ENCODE peak calls at places on chromosome 4, in four cellular contexts. One of them, this sample, is unnamed.
A peak's percentile ranks its signal among the peaks of the same experiment; 100 is the strongest.

GRCh38 chr4:165929662-165930061 is 56.6 kb downstream of the TLL1 start:
- DNase-seq in K562: no peak
- DNase-seq in HepG2: no peak
- DNase-seq in GM12878: no peak
- DNase-seq in this sample: no peak

GRCh38 chr4:38857354-38858096 is 908 bp upstream of the TLR6 start:
- DNase-seq in HepG2: no peak
- DNase-seq in GM12878: peak; percentile 82
- DNase-seq in K562: peak; percentile 50
- DNase-seq in this sample: no peak

GRCh38 chr4:42610941-42611340 is 46.0 kb downstream of the ATP8A1 start:
- DNase-seq in K562: no peak
- DNase-seq in HepG2: no peak
- DNase-seq in GM12878: no peak
- DNase-seq in this sample: no peak

GRCh38 chr4:156931267-156931666 is 40.3 kb downstream of the PDGFC start:
- DNase-seq in GM12878: no peak
- DNase-seq in K562: no peak
- DNase-seq in HepG2: peak; percentile 70
- DNase-seq in this sample: no peak

GRCh38 chr4:106294062-106294461 is 21.9 kb downstream of the TBCK start:
- DNase-seq in GM12878: no peak
- DNase-seq in HepG2: no peak
- DNase-seq in K562: no peak
- DNase-seq in this sample: no peak

GRCh38 chr4:175306436-175306835 is 388.3 kb downstream of the ADAM29 start:
- DNase-seq in GM12878: no peak
- DNase-seq in K562: no peak
- DNase-seq in HepG2: no peak
- DNase-seq in this sample: no peak

GRCh38 chr4:121154103-121154515 is 10.0 kb downstream of the TNIP3 start:
- DNase-seq in GM12878: peak; percentile 24
- DNase-seq in K562: no peak
- DNase-seq in HepG2: no peak
- DNase-seq in this sample: no peak

GRCh38 chr4:123363729-123364128 is 32.9 kb upstream of the SPRY1 start:
- DNase-seq in HepG2: no peak
- DNase-seq in K562: no peak
- DNase-seq in GM12878: no peak
- DNase-seq in this sample: no peak

GRCh38 chr4:88646528-88647280 is 50.9 kb downstream of the NAP1L5 start:
- DNase-seq in HepG2: no peak
- DNase-seq in K562: no peak
- DNase-seq in GM12878: no peak
- DNase-seq in this sample: no peak

GRCh38 chr4:2250003-2250763 is 8.3 kb upstream of the HAUS3 start:
- DNase-seq in GM12878: no peak
- DNase-seq in HepG2: no peak
- DNase-seq in K562: no peak
- DNase-seq in this sample: peak; percentile 6

GRCh38 chr4:112895785-112896184 is 153.7 kb upstream of the ANK2 start:
- DNase-seq in HepG2: no peak
- DNase-seq in K562: no peak
- DNase-seq in GM12878: peak; percentile 31
- DNase-seq in this sample: no peak

GRCh38 chr4:19936471-19936870 is 315.2 kb upstream of the SLIT2 start:
- DNase-seq in K562: no peak
- DNase-seq in GM12878: no peak
- DNase-seq in HepG2: no peak
- DNase-seq in this sample: no peak

GRCh38 chr4:24794111-24794860 is 1.1 kb upstream of the SOD3 start:
- DNase-seq in K562: no peak
- DNase-seq in HepG2: no peak
- DNase-seq in GM12878: no peak
- DNase-seq in this sample: no peak

GRCh38 chr4:54449999-54450398 is 207.8 kb upstream of the KIT start:
- DNase-seq in K562: no peak
- DNase-seq in GM12878: no peak
- DNase-seq in HepG2: no peak
- DNase-seq in this sample: no peak

GRCh38 chr4:18075823-18076433 is 54.4 kb upstream of the LCORL start:
- DNase-seq in HepG2: peak; percentile 56
- DNase-seq in GM12878: no peak
- DNase-seq in K562: peak; percentile 48
- DNase-seq in this sample: no peak

GRCh38 chr4:154013576-154013975 is 224.7 kb upstream of the SFRP2 start:
- DNase-seq in HepG2: no peak
- DNase-seq in GM12878: no peak
- DNase-seq in K562: no peak
- DNase-seq in this sample: no peak

GRCh38 chr4:121219222-121219621 is 55.1 kb upstream of the TNIP3 start:
- DNase-seq in HepG2: no peak
- DNase-seq in GM12878: no peak
- DNase-seq in K562: no peak
- DNase-seq in this sample: no peak

GRCh38 chr4:169630069-169630468 is 9.7 kb downstream of the CLCN3 start:
- DNase-seq in K562: no peak
- DNase-seq in HepG2: no peak
- DNase-seq in GM12878: no peak
- DNase-seq in this sample: no peak

GRCh38 chr4:169625886-169626285 is 5.5 kb downstream of the CLCN3 start:
- DNase-seq in GM12878: no peak
- DNase-seq in HepG2: no peak
- DNase-seq in K562: peak; percentile 37
- DNase-seq in this sample: no peak

GRCh38 chr4:169627307-169627706 is 6.9 kb downstream of the CLCN3 start:
- DNase-seq in HepG2: no peak
- DNase-seq in K562: no peak
- DNase-seq in GM12878: no peak
- DNase-seq in this sample: no peak

GRCh38 chr4:169628579-169628978 is 8.2 kb downstream of the CLCN3 start:
- DNase-seq in GM12878: no peak
- DNase-seq in HepG2: no peak
- DNase-seq in K562: no peak
- DNase-seq in this sample: no peak

DNA sequence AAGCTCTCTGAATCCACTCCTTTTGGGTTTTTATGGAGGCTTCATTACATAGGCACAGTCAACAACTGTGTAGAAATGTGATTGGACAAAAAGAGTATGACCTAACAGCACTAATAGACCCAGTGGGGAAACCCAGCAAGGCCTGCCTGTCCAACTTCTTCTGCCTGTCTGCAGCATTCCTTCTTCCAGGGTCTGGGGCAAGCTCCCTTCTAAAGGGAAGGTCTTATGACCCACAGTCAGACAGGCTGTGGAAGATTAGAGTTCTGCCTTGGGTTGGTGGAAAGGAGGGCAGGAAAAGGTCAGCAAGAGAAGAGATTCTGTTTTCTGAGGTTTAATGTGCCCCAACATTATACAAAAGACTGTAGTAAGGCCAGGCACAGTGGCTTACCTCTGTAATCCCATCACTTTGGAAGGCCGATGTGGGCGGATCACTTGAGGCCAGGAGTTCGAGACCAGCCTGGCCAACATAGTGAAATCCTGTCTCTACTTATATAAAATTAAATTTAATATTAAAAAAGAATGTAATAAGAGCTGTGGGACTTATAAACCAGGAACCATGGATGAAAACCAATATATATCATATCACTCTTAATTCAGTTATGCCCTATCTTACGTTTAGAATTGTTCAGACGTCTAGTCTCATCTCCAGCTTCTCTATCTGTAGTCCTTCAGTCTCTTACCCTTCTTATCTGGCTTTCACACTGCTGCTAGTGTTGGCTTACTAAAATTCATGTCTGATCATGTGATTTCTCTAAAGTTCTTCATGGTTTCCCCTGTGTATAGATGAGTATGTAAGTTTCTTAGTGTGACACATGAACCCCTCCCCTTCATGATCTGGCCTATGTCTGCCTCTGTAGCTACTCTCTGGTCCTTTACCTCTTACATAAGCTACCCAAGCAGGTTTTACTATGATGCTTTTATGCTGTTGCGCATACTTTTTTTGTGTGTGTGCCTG is 6.2 kb downstream of the CLCN3 start:
- DNase-seq in GM12878: no peak
- DNase-seq in HepG2: no peak
- DNase-seq in K562: peak; percentile 79
- DNase-seq in this sample: no peak
- TF ChIP-seq POLR2A in GM12878: no peak
- TF ChIP-seq POLR2A in HepG2: no peak
- TF ChIP-seq POLR2A in K562: no peak
- TF ChIP-seq POLR2A in this sample: no peak

GRCh38 chr4:180059216-180059881 is 2183.9 kb upstream of the TENM3 start:
- DNase-seq in HepG2: no peak
- DNase-seq in GM12878: no peak
- DNase-seq in K562: no peak
- DNase-seq in this sample: no peak

GRCh38 chr4:180058731-180059215 is 2184.4 kb upstream of the TENM3 start:
- DNase-seq in GM12878: no peak
- DNase-seq in HepG2: no peak
- DNase-seq in K562: no peak
- DNase-seq in this sample: no peak

GRCh38 chr4:180057891-180058643 is 2185.1 kb upstream of the TENM3 start:
- DNase-seq in K562: no peak
- DNase-seq in GM12878: no peak
- DNase-seq in HepG2: no peak
- DNase-seq in this sample: no peak

GRCh38 chr4:180060159-180060889 is 2182.9 kb upstream of the TENM3 start:
- DNase-seq in K562: no peak
- DNase-seq in GM12878: no peak
- DNase-seq in HepG2: no peak
- DNase-seq in this sample: no peak

DNA sequence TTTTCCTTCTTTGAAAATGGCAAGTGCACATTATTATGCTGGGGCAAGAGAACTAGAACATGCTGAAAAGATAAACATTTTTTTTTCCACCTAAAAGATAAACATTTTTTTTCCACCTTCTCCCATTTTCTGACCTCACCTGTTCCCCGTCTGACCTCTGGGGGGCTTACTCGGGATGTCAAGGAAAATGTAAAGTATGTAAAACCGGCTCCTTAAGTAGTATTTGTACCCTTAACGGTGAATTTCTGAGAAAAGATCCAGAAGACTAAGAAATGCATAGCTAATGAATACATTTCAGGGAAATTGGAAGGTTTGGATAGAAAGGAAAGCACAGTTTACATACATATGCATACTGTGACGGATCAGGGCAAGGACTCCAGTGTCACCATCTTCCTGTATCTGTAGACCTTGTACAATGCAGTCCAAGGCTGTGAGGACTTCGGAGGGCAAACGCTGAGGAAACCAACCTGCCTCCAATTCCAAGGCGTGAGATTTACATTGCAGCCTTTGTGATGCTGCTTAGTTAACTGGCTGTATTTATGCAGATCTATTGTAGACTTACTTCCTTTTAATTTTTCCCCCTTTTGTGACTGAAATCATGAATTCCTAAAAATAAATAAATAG is 2185.9 kb upstream of the TENM3 start:
- DNase-seq in GM12878: no peak
- DNase-seq in HepG2: no peak
- DNase-seq in K562: no peak
- DNase-seq in this sample: no peak
- TF ChIP-seq TAF1 in GM12878: no peak
- TF ChIP-seq TAF1 in HepG2: no peak
- TF ChIP-seq TAF1 in K562: no peak
- TF ChIP-seq TAF1 in this sample: no peak

DNA sequence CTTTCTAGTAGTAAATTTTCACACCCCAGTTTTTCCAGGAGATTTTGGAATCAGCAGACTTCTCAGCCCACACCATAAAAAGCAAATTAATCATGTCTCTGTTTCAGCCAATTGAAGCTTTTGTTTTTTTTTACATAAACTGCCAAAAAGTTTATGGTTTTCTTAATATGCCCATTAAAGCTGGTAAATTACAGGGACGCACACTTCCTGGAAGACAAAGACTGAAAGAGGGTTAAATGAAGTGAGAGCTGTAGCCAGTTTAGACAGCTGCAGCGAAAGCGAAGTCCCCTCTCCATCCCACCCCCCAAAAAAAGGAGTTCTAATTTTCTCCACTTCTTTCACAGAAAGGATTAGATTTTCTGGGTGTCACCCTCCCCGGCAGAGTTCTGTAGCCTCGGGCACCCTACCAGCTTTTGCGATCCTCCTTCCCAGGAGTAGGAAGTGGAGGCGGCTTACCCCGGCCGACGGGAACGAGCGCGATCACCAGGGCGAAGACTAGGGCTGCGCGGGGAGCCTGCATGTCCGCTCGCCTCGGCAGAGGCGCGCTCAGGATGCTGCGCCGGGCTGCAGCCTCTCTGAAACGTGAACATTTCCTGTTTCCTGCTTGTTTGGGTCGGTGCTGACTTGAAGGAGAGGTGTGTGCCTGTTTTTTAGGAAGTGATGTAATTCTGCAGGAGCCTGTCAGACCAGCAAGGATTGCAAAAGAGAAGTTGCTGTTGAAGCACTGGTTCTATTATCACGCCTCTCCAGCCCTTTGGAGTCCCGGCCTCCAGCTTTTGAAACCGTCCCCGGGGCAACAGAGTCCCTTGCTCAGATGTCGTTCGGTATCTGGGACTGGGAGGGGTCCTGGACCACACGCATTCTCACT is at the start of gene TMEM154:
- DNase-seq in K562: no peak
- DNase-seq in HepG2: no peak
- DNase-seq in GM12878: no peak
- DNase-seq in this sample: peak; percentile 37
- TF ChIP-seq POLR2A in K562: no peak
- TF ChIP-seq POLR2A in HepG2: no peak
- TF ChIP-seq POLR2A in GM12878: peak; percentile 95
- TF ChIP-seq POLR2A in this sample: peak; percentile 94

GRCh38 chr4:151401739-151402138 is 7.2 kb upstream of the FHIP1A start:
- DNase-seq in GM12878: no peak
- DNase-seq in HepG2: no peak
- DNase-seq in K562: no peak
- DNase-seq in this sample: no peak

GRCh38 chr4:151400343-151400742 is 8.6 kb upstream of the FHIP1A start:
- DNase-seq in GM12878: no peak
- DNase-seq in HepG2: no peak
- DNase-seq in K562: no peak
- DNase-seq in this sample: no peak

GRCh38 chr4:151395873-151396272 is 13.1 kb upstream of the FHIP1A start:
- DNase-seq in HepG2: no peak
- DNase-seq in K562: no peak
- DNase-seq in GM12878: no peak
- DNase-seq in this sample: no peak
- TF ChIP-seq TAF1 in HepG2: no peak
- TF ChIP-seq TAF1 in K562: no peak
- TF ChIP-seq TAF1 in GM12878: no peak
- TF ChIP-seq TAF1 in this sample: no peak

GRCh38 chr4:124711469-124712416 is 789 bp downstream of the ANKRD50 start:
- DNase-seq in K562: peak; percentile 70
- DNase-seq in HepG2: peak; percentile 41
- DNase-seq in GM12878: no peak
- DNase-seq in this sample: peak; percentile 13
- TF ChIP-seq POLR2A in K562: no peak
- TF ChIP-seq POLR2A in HepG2: no peak
- TF ChIP-seq POLR2A in GM12878: no peak
- TF ChIP-seq POLR2A in this sample: no peak